ENCODE peak calls at places on chromosome 11, in four cellular contexts. One of them, this sample, is unnamed.

GRCh38 chr11:64245401-64245796 is 1.3 kb downstream of the PPP1R14B start:
- DNase-seq in transverse colon: peak; percentile 70
- DNase-seq in stomach: peak; percentile 66
- DNase-seq in endothelial cell of umbilical vein: no peak
- DNase-seq in this sample: no peak

GRCh38 chr11:118618115-118618990 is 10.9 kb downstream of the PHLDB1 start:
- DNase-seq in transverse colon: no peak
- DNase-seq in stomach: peak; percentile 44
- DNase-seq in endothelial cell of umbilical vein: peak; percentile 81
- DNase-seq in this sample: no peak

GRCh38 chr11:123351375-123351774 is 78.7 kb upstream of the GRAMD1B start:
- DNase-seq in transverse colon: no peak
- DNase-seq in stomach: no peak
- DNase-seq in endothelial cell of umbilical vein: no peak
- DNase-seq in this sample: no peak

GRCh38 chr11:117443269-117444186 is 115.9 kb downstream of the CEP164 start:
- DNase-seq in transverse colon: peak; percentile 35
- DNase-seq in stomach: peak; percentile 34
- DNase-seq in endothelial cell of umbilical vein: no peak
- DNase-seq in this sample: no peak

GRCh38 chr11:130945945-130946344 is 29.7 kb upstream of the SNX19 start:
- DNase-seq in transverse colon: peak; percentile 10
- DNase-seq in stomach: no peak
- DNase-seq in endothelial cell of umbilical vein: no peak
- DNase-seq in this sample: no peak

GRCh38 chr11:38226684-38227083 is 1628.6 kb upstream of the RAG2 start:
- DNase-seq in transverse colon: no peak
- DNase-seq in stomach: no peak
- DNase-seq in endothelial cell of umbilical vein: no peak
- DNase-seq in this sample: no peak

GRCh38 chr11:100676901-100677300 is 10.2 kb upstream of the ARHGAP42 start:
- DNase-seq in transverse colon: no peak
- DNase-seq in stomach: no peak
- DNase-seq in endothelial cell of umbilical vein: no peak
- DNase-seq in this sample: no peak

GRCh38 chr11:108698844-108699642 is 34.2 kb downstream of the DDX10 start:
- DNase-seq in transverse colon: no peak
- DNase-seq in stomach: no peak
- DNase-seq in endothelial cell of umbilical vein: no peak
- DNase-seq in this sample: no peak

GRCh38 chr11:133331031-133331430 is 201.3 kb downstream of the OPCML start:
- DNase-seq in transverse colon: no peak
- DNase-seq in stomach: no peak
- DNase-seq in endothelial cell of umbilical vein: no peak
- DNase-seq in this sample: no peak

GRCh38 chr11:76380161-76380976 is 563 bp downstream of the THAP12 start:
- DNase-seq in transverse colon: peak; percentile 23
- DNase-seq in stomach: no peak
- DNase-seq in endothelial cell of umbilical vein: peak; percentile 28
- DNase-seq in this sample: peak; percentile 26

GRCh38 chr11:46658259-46658658 is 40.9 kb downstream of the ATG13 start:
- DNase-seq in transverse colon: no peak
- DNase-seq in stomach: no peak
- DNase-seq in endothelial cell of umbilical vein: no peak
- DNase-seq in this sample: no peak

GRCh38 chr11:120272303-120272702 is 32.4 kb downstream of the POU2F3 start:
- DNase-seq in transverse colon: no peak
- DNase-seq in stomach: no peak
- DNase-seq in endothelial cell of umbilical vein: peak; percentile 20
- DNase-seq in this sample: no peak

GRCh38 chr11:75063732-75064314 is 32.9 kb downstream of the OR2AT4 start:
- DNase-seq in transverse colon: no peak
- DNase-seq in stomach: no peak
- DNase-seq in endothelial cell of umbilical vein: no peak
- DNase-seq in this sample: no peak

GRCh38 chr11:47499614-47500013 is 50.7 kb upstream of the RAPSN start:
- DNase-seq in transverse colon: no peak
- DNase-seq in stomach: no peak
- DNase-seq in endothelial cell of umbilical vein: no peak
- DNase-seq in this sample: no peak

GRCh38 chr11:15793032-15793996 is 563.0 kb downstream of the SOX6 start:
- DNase-seq in transverse colon: no peak
- DNase-seq in stomach: no peak
- DNase-seq in endothelial cell of umbilical vein: peak; percentile 9
- DNase-seq in this sample: no peak

GRCh38 chr11:44032304-44033085 is 15.3 kb upstream of the ACCSL start:
- DNase-seq in transverse colon: peak; percentile 16
- DNase-seq in stomach: no peak
- DNase-seq in endothelial cell of umbilical vein: no peak
- DNase-seq in this sample: no peak

GRCh38 chr11:30192620-30193019 is 38.2 kb upstream of the FSHB start:
- DNase-seq in transverse colon: no peak
- DNase-seq in stomach: no peak
- DNase-seq in endothelial cell of umbilical vein: no peak
- DNase-seq in this sample: no peak

GRCh38 chr11:32113200-32113599 is 22.3 kb downstream of the RCN1 start:
- DNase-seq in transverse colon: no peak
- DNase-seq in stomach: no peak
- DNase-seq in endothelial cell of umbilical vein: no peak
- DNase-seq in this sample: no peak

GRCh38 chr11:66172146-66172545 is 96.3 kb upstream of the RAB1B start:
- DNase-seq in transverse colon: no peak
- DNase-seq in stomach: no peak
- DNase-seq in endothelial cell of umbilical vein: no peak
- DNase-seq in this sample: no peak

GRCh38 chr11:119204066-119204465 is 2.1 kb upstream of the CBL start:
- DNase-seq in transverse colon: no peak
- DNase-seq in stomach: no peak
- DNase-seq in endothelial cell of umbilical vein: no peak
- DNase-seq in this sample: no peak

GRCh38 chr11:28632338-28632737 is 524.1 kb downstream of the METTL15 start:
- DNase-seq in transverse colon: no peak
- DNase-seq in stomach: no peak
- DNase-seq in endothelial cell of umbilical vein: no peak
- DNase-seq in this sample: no peak

GRCh38 chr11:102807921-102808320 is 10.0 kb upstream of the MMP1 start:
- DNase-seq in transverse colon: no peak
- DNase-seq in stomach: peak; percentile 43
- DNase-seq in endothelial cell of umbilical vein: peak; percentile 28
- DNase-seq in this sample: no peak

GRCh38 chr11:107929611-107930200 is 1.5 kb downstream of the RAB39A start:
- DNase-seq in transverse colon: no peak
- DNase-seq in stomach: no peak
- DNase-seq in endothelial cell of umbilical vein: no peak
- DNase-seq in this sample: no peak

GRCh38 chr11:67240575-67241389 is 25.5 kb upstream of the GRK2 start:
- DNase-seq in transverse colon: peak; percentile 82
- DNase-seq in stomach: peak; percentile 59
- DNase-seq in endothelial cell of umbilical vein: peak; percentile 83
- DNase-seq in this sample: no peak

GRCh38 chr11:95375881-95376280 is 144.9 kb upstream of the SESN3 start:
- DNase-seq in transverse colon: no peak
- DNase-seq in stomach: no peak
- DNase-seq in endothelial cell of umbilical vein: no peak
- DNase-seq in this sample: no peak

GRCh38 chr11:76824980-76825725 is 35.6 kb upstream of the ACER3 start:
- DNase-seq in transverse colon: no peak
- DNase-seq in stomach: no peak
- DNase-seq in endothelial cell of umbilical vein: peak; percentile 49
- DNase-seq in this sample: no peak

GRCh38 chr11:60003729-60004128 is 13.3 kb upstream of the OOSP4B start:
- DNase-seq in transverse colon: no peak
- DNase-seq in stomach: no peak
- DNase-seq in endothelial cell of umbilical vein: no peak
- DNase-seq in this sample: no peak

DNA sequence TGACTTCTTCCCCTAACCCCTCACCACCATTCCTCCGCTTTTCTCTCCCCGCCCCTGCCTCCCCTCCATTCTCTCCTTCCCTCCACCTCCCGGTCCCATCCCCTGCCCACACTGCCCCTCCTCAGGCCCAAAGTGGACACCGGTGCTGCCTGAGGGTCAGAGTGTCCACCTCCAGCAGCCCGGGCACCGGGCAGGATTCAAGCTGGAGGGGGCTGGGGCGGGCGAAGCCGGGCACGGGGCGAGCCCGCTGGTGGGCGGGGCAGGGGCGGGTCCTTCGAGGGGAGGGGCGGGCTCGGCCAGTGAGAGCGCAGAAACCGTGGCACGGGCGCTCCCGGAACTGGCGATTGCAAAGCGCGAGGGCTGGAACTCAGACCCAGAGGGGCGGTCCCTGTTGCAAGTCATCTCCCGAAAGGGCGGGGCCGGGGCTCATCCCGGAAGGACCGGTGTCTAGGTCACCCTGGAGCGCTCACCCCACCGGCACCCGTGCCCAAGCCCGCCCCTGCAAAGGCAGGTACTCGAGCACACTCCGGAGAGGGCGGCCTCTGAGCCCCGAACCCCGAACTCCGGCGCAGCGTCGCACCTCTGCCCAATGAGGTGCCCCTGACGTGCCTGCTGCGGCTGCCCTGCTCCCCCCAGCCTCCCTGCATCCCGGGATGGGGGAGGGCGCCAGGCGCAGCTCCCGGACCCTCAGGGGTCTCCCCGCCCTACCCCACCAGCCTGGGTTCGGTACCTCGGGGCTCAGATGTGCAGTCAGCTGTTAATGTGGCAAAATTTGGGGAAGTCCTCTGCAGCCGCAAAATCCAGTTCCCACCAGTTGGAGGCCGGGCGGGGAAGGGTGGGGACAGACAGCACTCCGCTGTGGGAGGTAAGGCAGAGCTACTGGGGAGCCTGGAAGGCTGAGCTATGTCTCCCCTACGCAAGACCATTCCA is 16.5 kb upstream of the CDKN1C start:
- DNase-seq in transverse colon: peak; percentile 99
- DNase-seq in stomach: peak; percentile 97
- DNase-seq in endothelial cell of umbilical vein: peak; percentile 72
- DNase-seq in this sample: peak; percentile 99
- TF ChIP-seq POLR2A in transverse colon: peak; percentile 94
- TF ChIP-seq POLR2A in stomach: no peak
- TF ChIP-seq POLR2A in endothelial cell of umbilical vein: peak; percentile 21
- TF ChIP-seq POLR2A in this sample: no peak

GRCh38 chr11:11605821-11606450 is 15.9 kb downstream of the GALNT18 start:
- DNase-seq in transverse colon: no peak
- DNase-seq in stomach: no peak
- DNase-seq in endothelial cell of umbilical vein: no peak
- DNase-seq in this sample: no peak

GRCh38 chr11:11607772-11608171 is 14.0 kb downstream of the GALNT18 start:
- DNase-seq in transverse colon: no peak
- DNase-seq in stomach: no peak
- DNase-seq in endothelial cell of umbilical vein: no peak
- DNase-seq in this sample: no peak

GRCh38 chr11:11605181-11605580 is 16.6 kb downstream of the GALNT18 start:
- DNase-seq in transverse colon: no peak
- DNase-seq in stomach: no peak
- DNase-seq in endothelial cell of umbilical vein: no peak
- DNase-seq in this sample: no peak

GRCh38 chr11:11611381-11611780 is 10.4 kb downstream of the GALNT18 start:
- DNase-seq in transverse colon: no peak
- DNase-seq in stomach: no peak
- DNase-seq in endothelial cell of umbilical vein: no peak
- DNase-seq in this sample: no peak

GRCh38 chr11:11608783-11609232 is 13.0 kb downstream of the GALNT18 start:
- DNase-seq in transverse colon: no peak
- DNase-seq in stomach: no peak
- DNase-seq in endothelial cell of umbilical vein: no peak
- DNase-seq in this sample: no peak
- TF ChIP-seq POLR2AphosphoS5 in transverse colon: no peak
- TF ChIP-seq POLR2AphosphoS5 in stomach: no peak
- TF ChIP-seq POLR2AphosphoS5 in endothelial cell of umbilical vein: no peak
- TF ChIP-seq POLR2AphosphoS5 in this sample: no peak

GRCh38 chr11:61917357-61918109 is at the start of gene RAB3IL1:
- DNase-seq in transverse colon: peak; percentile 55
- DNase-seq in stomach: peak; percentile 56
- DNase-seq in endothelial cell of umbilical vein: peak; percentile 20
- DNase-seq in this sample: peak; percentile 41
- TF ChIP-seq POLR2A in transverse colon: no peak
- TF ChIP-seq POLR2A in stomach: no peak
- TF ChIP-seq POLR2A in endothelial cell of umbilical vein: no peak
- TF ChIP-seq POLR2A in this sample: no peak

GRCh38 chr11:127629200-127629599 is 628.6 kb upstream of the KIRREL3 start:
- DNase-seq in transverse colon: no peak
- DNase-seq in stomach: no peak
- DNase-seq in endothelial cell of umbilical vein: no peak
- DNase-seq in this sample: no peak
- TF ChIP-seq POLR2AphosphoS5 in transverse colon: no peak
- TF ChIP-seq POLR2AphosphoS5 in stomach: no peak
- TF ChIP-seq POLR2AphosphoS5 in endothelial cell of umbilical vein: no peak
- TF ChIP-seq POLR2AphosphoS5 in this sample: no peak

DNA sequence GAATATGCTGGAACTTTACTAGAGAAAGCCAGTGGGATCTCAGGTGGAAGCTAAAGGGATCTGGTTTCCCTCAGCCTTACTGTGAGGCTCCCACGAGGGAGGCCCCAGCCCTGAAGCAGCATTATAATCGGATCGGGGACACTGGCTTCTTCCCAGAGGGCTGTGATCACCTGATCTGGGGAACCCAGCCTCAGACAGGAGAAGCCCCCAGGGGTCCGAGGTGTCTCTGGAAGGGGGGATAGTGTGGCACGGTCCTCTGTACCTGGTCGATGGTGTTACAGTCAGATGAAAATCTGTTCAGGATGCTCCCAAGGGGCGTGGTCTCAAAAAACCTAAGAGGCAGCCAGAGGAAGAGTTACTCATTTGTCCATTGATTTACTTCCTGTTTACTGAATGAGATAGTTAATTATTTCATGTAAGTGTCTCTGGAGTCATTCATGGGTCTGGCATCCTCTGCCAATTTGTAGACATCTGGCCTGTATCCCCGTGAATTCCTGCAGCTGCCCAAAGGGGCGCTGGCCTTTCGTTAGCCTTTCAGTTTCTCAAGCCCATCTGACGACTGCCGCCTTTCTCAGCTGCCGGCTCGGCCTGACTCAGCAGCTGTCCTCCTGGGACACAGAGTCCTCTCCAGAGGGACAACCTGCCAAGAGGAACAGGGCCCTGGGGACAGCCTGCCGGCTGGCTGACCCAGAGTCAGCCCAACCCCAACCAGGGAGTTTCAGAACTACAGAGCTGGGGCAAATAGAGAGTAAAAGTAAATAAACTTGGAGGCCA is 17.0 kb upstream of the KCNJ11 start:
- DNase-seq in transverse colon: peak; percentile 68
- DNase-seq in stomach: peak; percentile 91
- DNase-seq in endothelial cell of umbilical vein: no peak
- DNase-seq in this sample: no peak
- TF ChIP-seq POLR2A in transverse colon: no peak
- TF ChIP-seq POLR2A in stomach: no peak
- TF ChIP-seq POLR2A in endothelial cell of umbilical vein: no peak
- TF ChIP-seq POLR2A in this sample: no peak

GRCh38 chr11:73969991-73970800 is 12.4 kb downstream of the UCP2 start:
- DNase-seq in transverse colon: no peak
- DNase-seq in stomach: no peak
- DNase-seq in endothelial cell of umbilical vein: no peak
- DNase-seq in this sample: no peak
- TF ChIP-seq POLR2AphosphoS5 in transverse colon: no peak
- TF ChIP-seq POLR2AphosphoS5 in stomach: no peak
- TF ChIP-seq POLR2AphosphoS5 in endothelial cell of umbilical vein: no peak
- TF ChIP-seq POLR2AphosphoS5 in this sample: no peak